ENCODE peak calls at places on chromosomes 2 and 18, in six cellular contexts. E, I, L, P, V and O are unnamed samples.

GRCh38 chr2:118865106-118865505 is 17.7 kb upstream of the EN1 start:
- DNase-seq in P (peak), L (peak), I (no peak), V (no peak), E (peak), O (no peak)

GRCh38 chr18:61388010-61388409 is 54.8 kb downstream of the CDH20 start:
- DNase-seq in L (no peak), I (no peak), E (no peak), V (peak), P (no peak), O (no peak)

GRCh38 chr2:191946471-191947182 is 99.7 kb upstream of the CAVIN2 start:
- DNase-seq in E (no peak), I (no peak), V (no peak), P (no peak), L (no peak), O (no peak)

GRCh38 chr2:207901401-207901800 is 123.9 kb downstream of the PLEKHM3 start:
- DNase-seq in E (no peak), I (no peak), V (no peak), L (no peak), P (no peak), O (no peak)

GRCh38 chr2:101517753-101518152 is 42.8 kb upstream of the RFX8 start:
- DNase-seq in I (no peak), V (no peak), L (no peak), E (no peak), P (peak), O (no peak)

GRCh38 chr18:11676867-11677266 is 12.2 kb upstream of the GNAL start:
- DNase-seq in I (no peak), E (peak), V (no peak), P (no peak), L (peak), O (peak)

GRCh38 chr2:204027105-204027504 is 90.5 kb downstream of the ICOS start:
- DNase-seq in E (no peak), P (no peak), L (no peak), I (no peak), V (no peak), O (no peak)

GRCh38 chr2:217918220-217919024 is 84.4 kb downstream of the TNS1 start:
- DNase-seq in E (peak), V (no peak), L (no peak), I (peak), P (peak), O (no peak)

GRCh38 chr2:10537522-10538195 is 89.5 kb upstream of the ODC1 start:
- DNase-seq in I (no peak), P (no peak), E (no peak), V (no peak), L (no peak), O (no peak)

GRCh38 chr2:171711351-171711750 is 24.1 kb downstream of the DYNC1I2 start:
- DNase-seq in L (no peak), E (no peak), I (no peak), P (no peak), V (no peak), O (no peak)

GRCh38 chr2:215238485-215239098 is 73.3 kb upstream of the ATIC start:
- DNase-seq in E (no peak), L (no peak), V (no peak), I (no peak), P (no peak), O (no peak)

GRCh38 chr2:232891621-232892071 is 21.6 kb downstream of the SNORC start:
- DNase-seq in L (no peak), V (no peak), P (no peak), I (no peak), E (no peak), O (peak)

GRCh38 chr2:30229596-30229995 is 1.7 kb upstream of the LBH start:
- DNase-seq in P (no peak), V (no peak), L (no peak), I (no peak), E (no peak), O (no peak)

GRCh38 chr2:30231726-30232026 is 342 bp downstream of the LBH start:
- DNase-seq in V (no peak), I (no peak), P (no peak), E (no peak), L (peak), O (no peak)

GRCh38 chr2:30232027-30232800 is 880 bp downstream of the LBH start:
- DNase-seq in I (peak), V (peak), E (peak), L (peak), P (no peak), O (no peak)

GRCh38 chr2:30230479-30230854 is 867 bp upstream of the LBH start:
- DNase-seq in E (peak), I (peak), V (no peak), P (no peak), L (peak), O (no peak)

GRCh38 chr2:30230855-30231725 is at the start of gene LBH:
- DNase-seq in P (no peak), V (peak), I (peak), L (peak), E (peak), O (peak)
- TF ChIP-seq EP300 in P (no peak), V (no peak), I (no peak), L (no peak), E (no peak), O (no peak)

GRCh38 chr2:218961229-218961628 is 1.8 kb downstream of the CDK5R2 start:
- DNase-seq in E (no peak), I (no peak), P (no peak), V (no peak), L (no peak), O (no peak)
- H3K4me3 ChIP-seq in E (no peak), I (no peak), P (peak), V (no peak), L (no peak), O (no peak)

DNA sequence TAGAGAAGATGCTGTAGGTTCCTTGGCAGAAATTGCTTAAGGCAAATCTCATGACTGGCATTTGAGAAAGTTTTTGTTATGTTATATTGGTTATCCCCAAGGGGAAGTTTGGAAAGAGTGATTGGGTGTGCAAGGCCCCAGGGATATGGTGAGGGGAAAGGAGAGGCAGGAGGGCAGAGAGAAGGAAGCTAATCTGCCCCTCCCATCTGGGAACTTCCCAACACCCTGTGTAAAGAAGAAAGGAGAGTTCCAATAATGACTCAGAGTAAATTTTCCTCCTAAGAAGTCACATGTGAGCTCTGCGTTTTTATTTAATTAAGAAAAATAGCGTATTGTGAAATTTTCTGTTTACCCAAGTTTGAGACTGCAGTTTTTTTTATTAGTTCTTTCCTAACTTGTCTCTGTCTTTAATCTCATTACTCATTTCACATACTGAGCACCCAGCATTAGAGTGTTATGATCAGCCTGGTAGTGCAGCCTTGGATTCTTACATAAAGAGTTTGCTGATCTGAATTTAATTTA is 3.1 kb upstream of the KYNU start:
- DNase-seq in I (no peak), V (peak), L (no peak), P (peak), E (no peak), O (peak)
- TF ChIP-seq EP300 in I (no peak), V (no peak), L (no peak), P (peak), E (no peak), O (no peak)

DNA sequence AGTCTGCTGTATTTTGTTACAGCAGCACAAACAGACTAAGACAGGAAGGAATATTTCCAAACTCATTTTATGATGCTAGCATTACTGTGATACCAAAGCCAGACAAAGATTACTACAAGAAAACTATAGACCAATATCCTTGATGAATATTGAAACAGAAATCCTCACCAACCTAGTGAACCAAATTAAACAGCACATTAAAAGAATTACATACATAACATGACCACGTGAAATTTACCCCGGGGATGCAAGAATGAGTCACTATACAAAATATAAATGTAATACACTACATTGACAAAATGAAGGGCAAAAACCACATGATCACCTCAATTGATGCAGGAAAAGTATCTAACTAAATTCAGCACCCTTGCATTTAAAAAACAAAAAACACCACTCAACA is 112.6 kb downstream of the CHN1 start:
- DNase-seq in P (no peak), V (no peak), E (no peak), L (no peak), I (no peak), O (no peak)
- H3K4me3 ChIP-seq in P (no peak), V (no peak), E (no peak), L (no peak), I (no peak), O (no peak)

GRCh38 chr18:22856870-22857269 is 76.3 kb upstream of the RBBP8 start:
- DNase-seq in P (no peak), I (no peak), E (no peak), L (no peak), V (no peak), O (no peak)
- TF ChIP-seq EP300 in P (no peak), I (no peak), E (no peak), L (no peak), V (no peak), O (no peak)

GRCh38 chr2:151786493-151786892 is 41.7 kb downstream of the ARL5A start:
- DNase-seq in L (no peak), P (no peak), V (no peak), E (no peak), I (no peak), O (no peak)
- H3K4me3 ChIP-seq in L (no peak), P (no peak), V (no peak), E (no peak), I (no peak), O (no peak)